ENCODE peak calls at places on chromosome 2, in seven cellular contexts. One of them, this sample, is unnamed.

GRCh38 chr2:17768894-17769293 is 15.0 kb downstream of the GEN1 start:
- DNase-seq in BJ: no peak
- DNase-seq in neural crest cell: no peak
- DNase-seq in transverse colon: no peak
- DNase-seq in ovary: no peak
- DNase-seq in brain microvascular endothelial cell: no peak
- DNase-seq in osteocyte: no peak
- DNase-seq in this sample: no peak

GRCh38 chr2:187985923-187986322 is 305.8 kb upstream of the GULP1 start:
- DNase-seq in BJ: no peak
- DNase-seq in neural crest cell: no peak
- DNase-seq in transverse colon: no peak
- DNase-seq in ovary: no peak
- DNase-seq in brain microvascular endothelial cell: peak
- DNase-seq in osteocyte: no peak
- DNase-seq in this sample: no peak

GRCh38 chr2:44989176-44989575 is 20.1 kb downstream of the SIX2 start:
- DNase-seq in BJ: no peak
- DNase-seq in neural crest cell: no peak
- DNase-seq in transverse colon: no peak
- DNase-seq in ovary: no peak
- DNase-seq in brain microvascular endothelial cell: no peak
- DNase-seq in osteocyte: no peak
- DNase-seq in this sample: no peak

GRCh38 chr2:208929489-208929864 is 494.4 kb upstream of the MAP2 start:
- DNase-seq in BJ: no peak
- DNase-seq in neural crest cell: no peak
- DNase-seq in transverse colon: no peak
- DNase-seq in ovary: no peak
- DNase-seq in brain microvascular endothelial cell: no peak
- DNase-seq in osteocyte: no peak
- DNase-seq in this sample: no peak

GRCh38 chr2:6883448-6884122 is 6.0 kb downstream of the RSAD2 start:
- DNase-seq in BJ: no peak
- DNase-seq in neural crest cell: no peak
- DNase-seq in transverse colon: no peak
- DNase-seq in ovary: no peak
- DNase-seq in brain microvascular endothelial cell: no peak
- DNase-seq in osteocyte: no peak
- DNase-seq in this sample: no peak

GRCh38 chr2:127160676-127161075 is 53.7 kb upstream of the BIN1 start:
- DNase-seq in BJ: no peak
- DNase-seq in neural crest cell: no peak
- DNase-seq in transverse colon: no peak
- DNase-seq in ovary: no peak
- DNase-seq in brain microvascular endothelial cell: no peak
- DNase-seq in osteocyte: no peak
- DNase-seq in this sample: no peak

GRCh38 chr2:218997730-218998129 is 4.5 kb upstream of the CRYBA2 start:
- DNase-seq in BJ: no peak
- DNase-seq in neural crest cell: no peak
- DNase-seq in transverse colon: no peak
- DNase-seq in ovary: no peak
- DNase-seq in brain microvascular endothelial cell: no peak
- DNase-seq in osteocyte: no peak
- DNase-seq in this sample: no peak

GRCh38 chr2:85924522-85924921 is 35.7 kb upstream of the ST3GAL5 start:
- DNase-seq in BJ: no peak
- DNase-seq in neural crest cell: no peak
- DNase-seq in transverse colon: peak
- DNase-seq in ovary: peak
- DNase-seq in brain microvascular endothelial cell: no peak
- DNase-seq in osteocyte: no peak
- DNase-seq in this sample: no peak

GRCh38 chr2:177984739-177985138 is 87.8 kb downstream of the PDE11A start:
- DNase-seq in BJ: no peak
- DNase-seq in neural crest cell: no peak
- DNase-seq in transverse colon: peak
- DNase-seq in ovary: no peak
- DNase-seq in brain microvascular endothelial cell: no peak
- DNase-seq in osteocyte: no peak
- DNase-seq in this sample: no peak

GRCh38 chr2:106104332-106105062 is 89.6 kb downstream of the UXS1 start:
- DNase-seq in BJ: no peak
- DNase-seq in neural crest cell: peak
- DNase-seq in transverse colon: peak
- DNase-seq in ovary: peak
- DNase-seq in brain microvascular endothelial cell: peak
- DNase-seq in osteocyte: peak
- DNase-seq in this sample: no peak

GRCh38 chr2:134583997-134584520 is 134.7 kb downstream of the TMEM163 start:
- DNase-seq in BJ: no peak
- DNase-seq in neural crest cell: no peak
- DNase-seq in transverse colon: no peak
- DNase-seq in ovary: no peak
- DNase-seq in brain microvascular endothelial cell: no peak
- DNase-seq in osteocyte: no peak
- DNase-seq in this sample: no peak

GRCh38 chr2:234686088-234686890 is 189.4 kb upstream of the ARL4C start:
- DNase-seq in BJ: no peak
- DNase-seq in neural crest cell: no peak
- DNase-seq in transverse colon: no peak
- DNase-seq in ovary: no peak
- DNase-seq in brain microvascular endothelial cell: no peak
- DNase-seq in osteocyte: no peak
- DNase-seq in this sample: no peak

GRCh38 chr2:159635006-159635746 is 18.8 kb upstream of the BAZ2B start:
- DNase-seq in BJ: no peak
- DNase-seq in neural crest cell: no peak
- DNase-seq in transverse colon: no peak
- DNase-seq in ovary: no peak
- DNase-seq in brain microvascular endothelial cell: no peak
- DNase-seq in osteocyte: no peak
- DNase-seq in this sample: no peak

GRCh38 chr2:60485055-60485454 is 68.4 kb downstream of the BCL11A start:
- DNase-seq in BJ: no peak
- DNase-seq in neural crest cell: no peak
- DNase-seq in transverse colon: no peak
- DNase-seq in ovary: no peak
- DNase-seq in brain microvascular endothelial cell: no peak
- DNase-seq in osteocyte: no peak
- DNase-seq in this sample: no peak

GRCh38 chr2:189770590-189771322 is 8.2 kb upstream of the OSGEPL1 start:
- DNase-seq in BJ: no peak
- DNase-seq in neural crest cell: no peak
- DNase-seq in transverse colon: no peak
- DNase-seq in ovary: no peak
- DNase-seq in brain microvascular endothelial cell: no peak
- DNase-seq in osteocyte: no peak
- DNase-seq in this sample: no peak

GRCh38 chr2:64454316-64455030 is 511 bp downstream of the LGALSL start:
- DNase-seq in BJ: no peak
- DNase-seq in neural crest cell: peak
- DNase-seq in transverse colon: peak
- DNase-seq in ovary: peak
- DNase-seq in brain microvascular endothelial cell: no peak
- DNase-seq in osteocyte: peak
- DNase-seq in this sample: no peak

GRCh38 chr2:54728669-54729120 is 5.2 kb downstream of the EML6 start:
- DNase-seq in BJ: peak
- DNase-seq in neural crest cell: no peak
- DNase-seq in transverse colon: no peak
- DNase-seq in ovary: no peak
- DNase-seq in brain microvascular endothelial cell: peak
- DNase-seq in osteocyte: no peak
- DNase-seq in this sample: no peak

GRCh38 chr2:178863130-178863855 is 56.1 kb upstream of the TTN start:
- DNase-seq in BJ: no peak
- DNase-seq in neural crest cell: no peak
- DNase-seq in transverse colon: no peak
- DNase-seq in ovary: no peak
- DNase-seq in brain microvascular endothelial cell: no peak
- DNase-seq in osteocyte: no peak
- DNase-seq in this sample: no peak

GRCh38 chr2:73418343-73418742 is 32.7 kb downstream of the ALMS1 start:
- DNase-seq in BJ: peak
- DNase-seq in neural crest cell: no peak
- DNase-seq in transverse colon: peak
- DNase-seq in ovary: peak
- DNase-seq in brain microvascular endothelial cell: peak
- DNase-seq in osteocyte: no peak
- DNase-seq in this sample: peak

GRCh38 chr2:142954488-142954887 is 77.0 kb downstream of the KYNU start:
- DNase-seq in BJ: no peak
- DNase-seq in neural crest cell: no peak
- DNase-seq in transverse colon: no peak
- DNase-seq in ovary: no peak
- DNase-seq in brain microvascular endothelial cell: no peak
- DNase-seq in osteocyte: no peak
- DNase-seq in this sample: no peak

GRCh38 chr2:157325786-157326185 is at the start of gene ERMN:
- DNase-seq in BJ: no peak
- DNase-seq in neural crest cell: no peak
- DNase-seq in transverse colon: no peak
- DNase-seq in ovary: no peak
- DNase-seq in brain microvascular endothelial cell: no peak
- DNase-seq in osteocyte: no peak
- DNase-seq in this sample: no peak

GRCh38 chr2:84919885-84920580 is 14.6 kb downstream of the TMSB10 start:
- DNase-seq in BJ: peak
- DNase-seq in neural crest cell: no peak
- DNase-seq in transverse colon: peak
- DNase-seq in ovary: peak
- DNase-seq in brain microvascular endothelial cell: peak
- DNase-seq in osteocyte: peak
- DNase-seq in this sample: no peak

GRCh38 chr2:3025261-3025660 is 352.4 kb downstream of the EIPR1 start:
- DNase-seq in BJ: no peak
- DNase-seq in neural crest cell: no peak
- DNase-seq in transverse colon: no peak
- DNase-seq in ovary: no peak
- DNase-seq in brain microvascular endothelial cell: no peak
- DNase-seq in osteocyte: no peak
- DNase-seq in this sample: no peak

DNA sequence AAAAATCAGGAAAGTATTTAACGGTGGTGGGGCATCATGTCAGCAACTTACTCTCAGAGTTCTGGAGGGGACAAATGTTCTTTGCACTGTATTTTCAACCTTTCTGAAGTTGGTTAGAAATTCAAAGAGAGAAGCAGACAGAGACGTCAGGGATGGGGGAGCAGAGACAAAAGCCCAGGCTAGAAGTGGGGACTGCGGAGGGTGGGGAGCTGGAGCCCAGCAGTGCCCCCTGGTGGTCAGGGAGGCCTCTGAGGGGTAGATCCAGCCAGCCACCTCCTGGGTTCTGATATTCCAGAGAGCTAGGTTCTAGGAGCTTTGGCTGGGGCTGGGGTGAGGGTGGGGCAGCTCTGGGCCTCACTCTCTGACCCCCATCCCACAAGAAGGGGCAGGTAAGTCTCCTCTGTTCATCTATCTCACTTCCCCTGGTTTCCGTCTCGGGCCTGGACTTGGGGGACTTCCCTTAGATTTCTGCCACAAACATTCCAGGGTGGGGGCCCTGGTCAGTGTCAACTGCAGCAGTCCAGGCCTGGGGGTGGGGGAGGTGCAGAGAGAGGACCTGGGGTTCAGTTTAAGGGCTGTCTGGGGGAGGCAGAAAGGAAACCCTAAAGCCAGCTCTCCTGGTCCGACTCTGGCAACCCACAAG is 8.9 kb downstream of the TNS1 start:
- DNase-seq in BJ: no peak
- DNase-seq in neural crest cell: peak
- DNase-seq in transverse colon: peak
- DNase-seq in ovary: peak
- DNase-seq in brain microvascular endothelial cell: peak
- DNase-seq in osteocyte: no peak
- DNase-seq in this sample: no peak
- TF ChIP-seq CTCF in BJ: peak
- TF ChIP-seq CTCF in neural crest cell: peak
- TF ChIP-seq CTCF in transverse colon: peak
- TF ChIP-seq CTCF in ovary: peak
- TF ChIP-seq CTCF in brain microvascular endothelial cell: peak
- TF ChIP-seq CTCF in osteocyte: peak
- TF ChIP-seq CTCF in this sample: peak

GRCh38 chr2:112345030-112346027 is 69.9 kb downstream of the ZC3H6 start:
- DNase-seq in BJ: no peak
- DNase-seq in neural crest cell: no peak
- DNase-seq in transverse colon: no peak
- DNase-seq in ovary: no peak
- DNase-seq in brain microvascular endothelial cell: no peak
- DNase-seq in osteocyte: no peak
- DNase-seq in this sample: no peak
- TF ChIP-seq CTCF in BJ: no peak
- TF ChIP-seq CTCF in neural crest cell: no peak
- TF ChIP-seq CTCF in transverse colon: no peak
- TF ChIP-seq CTCF in ovary: no peak
- TF ChIP-seq CTCF in brain microvascular endothelial cell: no peak
- TF ChIP-seq CTCF in osteocyte: no peak
- TF ChIP-seq CTCF in this sample: no peak

GRCh38 chr2:166900700-166901099 is 12.4 kb downstream of the XIRP2 start:
- DNase-seq in BJ: no peak
- DNase-seq in neural crest cell: no peak
- DNase-seq in transverse colon: no peak
- DNase-seq in ovary: no peak
- DNase-seq in brain microvascular endothelial cell: peak
- DNase-seq in osteocyte: no peak
- DNase-seq in this sample: no peak
- TF ChIP-seq CTCF in BJ: peak
- TF ChIP-seq CTCF in neural crest cell: peak
- TF ChIP-seq CTCF in transverse colon: no peak
- TF ChIP-seq CTCF in ovary: no peak
- TF ChIP-seq CTCF in brain microvascular endothelial cell: peak
- TF ChIP-seq CTCF in osteocyte: peak
- TF ChIP-seq CTCF in this sample: no peak

DNA sequence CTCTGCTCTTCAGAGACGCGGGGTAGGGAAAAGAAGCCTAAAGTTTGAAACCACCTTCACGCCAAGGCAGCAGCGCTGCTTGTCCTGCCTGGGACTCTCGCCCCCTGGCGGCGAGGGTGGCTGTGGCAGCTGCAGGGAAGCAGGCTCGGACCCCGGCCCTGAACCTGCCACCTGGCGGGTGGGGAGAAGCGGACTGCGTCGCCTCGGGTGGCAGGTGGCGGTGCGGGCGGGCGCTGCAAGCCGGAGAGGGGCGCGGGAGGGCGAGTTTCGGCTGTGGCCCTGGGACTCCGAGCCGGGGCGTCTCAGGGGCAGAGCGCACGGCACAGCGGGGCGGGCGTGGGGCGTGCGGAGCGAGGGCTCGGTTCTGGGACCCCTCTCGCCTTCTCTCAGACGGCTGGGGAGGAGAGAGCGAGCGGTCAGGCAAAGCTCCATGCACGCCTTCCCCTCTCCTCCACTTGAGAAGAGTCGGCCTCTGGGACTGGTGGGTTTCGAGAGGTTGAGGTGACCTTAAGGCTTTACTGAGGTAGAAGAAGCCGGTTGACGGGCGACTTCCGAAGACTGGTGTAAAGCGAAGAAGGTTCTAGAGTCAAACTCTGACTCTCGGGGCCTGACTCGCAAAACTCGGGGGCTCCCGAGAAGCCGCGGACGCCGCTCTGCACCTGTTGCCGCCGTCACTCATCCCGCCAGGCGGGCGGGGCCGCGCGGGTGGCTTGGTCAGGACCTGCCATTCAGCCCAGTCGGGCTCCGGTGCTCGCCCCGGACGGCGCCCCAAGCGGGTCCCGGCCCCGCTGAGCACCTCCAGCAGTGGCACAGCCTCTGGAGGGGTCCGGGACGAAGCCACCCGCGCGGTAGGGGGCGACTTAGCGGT is 1.1 kb upstream of the BOLL start:
- DNase-seq in BJ: no peak
- DNase-seq in neural crest cell: peak
- DNase-seq in transverse colon: peak
- DNase-seq in ovary: no peak
- DNase-seq in brain microvascular endothelial cell: no peak
- DNase-seq in osteocyte: peak
- DNase-seq in this sample: no peak
- TF ChIP-seq CTCF in BJ: peak
- TF ChIP-seq CTCF in neural crest cell: peak
- TF ChIP-seq CTCF in transverse colon: peak
- TF ChIP-seq CTCF in ovary: no peak
- TF ChIP-seq CTCF in brain microvascular endothelial cell: peak
- TF ChIP-seq CTCF in osteocyte: peak
- TF ChIP-seq CTCF in this sample: peak

This sample was measured in thoracic aorta.